ENCODE peak calls at places on chromosomes 11 and 22, in four cellular contexts. One of them, this sample, is unnamed.

GRCh38 chr22:39462443-39463147 is 5.8 kb downstream of the MGAT3 start:
- DNase-seq in lung: no peak
- DNase-seq in IMR-90: no peak
- DNase-seq in HFF-Myc: no peak
- DNase-seq in this sample: no peak

GRCh38 chr11:19316434-19316833 is 75.7 kb upstream of the E2F8 start:
- DNase-seq in lung: peak
- DNase-seq in IMR-90: no peak
- DNase-seq in HFF-Myc: no peak
- DNase-seq in this sample: no peak

GRCh38 chr11:114880458-114880857 is 202.1 kb downstream of the NXPE2 start:
- DNase-seq in lung: no peak
- DNase-seq in IMR-90: no peak
- DNase-seq in HFF-Myc: no peak
- DNase-seq in this sample: no peak

GRCh38 chr22:27843441-27843840 is 41.9 kb upstream of the MN1 start:
- DNase-seq in lung: no peak
- DNase-seq in IMR-90: no peak
- DNase-seq in HFF-Myc: no peak
- DNase-seq in this sample: no peak

GRCh38 chr11:70246196-70246595 is 24.3 kb upstream of the PPFIA1 start:
- DNase-seq in lung: no peak
- DNase-seq in IMR-90: peak
- DNase-seq in HFF-Myc: no peak
- DNase-seq in this sample: no peak

GRCh38 chr11:82823635-82824614 is 76.3 kb downstream of the PRCP start:
- DNase-seq in lung: no peak
- DNase-seq in IMR-90: no peak
- DNase-seq in HFF-Myc: no peak
- DNase-seq in this sample: no peak

GRCh38 chr11:26993965-26994446 is at the start of gene FIBIN:
- DNase-seq in lung: no peak
- DNase-seq in IMR-90: peak
- DNase-seq in HFF-Myc: no peak
- DNase-seq in this sample: no peak

GRCh38 chr11:6096417-6096816 is 11.1 kb upstream of the OR56B4 start:
- DNase-seq in lung: no peak
- DNase-seq in IMR-90: peak
- DNase-seq in HFF-Myc: no peak
- DNase-seq in this sample: no peak

GRCh38 chr22:37802310-37803194 is 5.2 kb upstream of the GCAT start:
- DNase-seq in lung: no peak
- DNase-seq in IMR-90: peak
- DNase-seq in HFF-Myc: no peak
- DNase-seq in this sample: no peak

GRCh38 chr11:66864172-66864901 is 7.5 kb downstream of the LRFN4 start:
- DNase-seq in lung: no peak
- DNase-seq in IMR-90: no peak
- DNase-seq in HFF-Myc: no peak
- DNase-seq in this sample: no peak

GRCh38 chr11:56705784-56706396 is 7.0 kb downstream of the OR9G1 start:
- DNase-seq in lung: no peak
- DNase-seq in IMR-90: no peak
- DNase-seq in HFF-Myc: no peak
- DNase-seq in this sample: no peak

GRCh38 chr11:22304337-22304961 is 33.7 kb upstream of the SLC17A6 start:
- DNase-seq in lung: no peak
- DNase-seq in IMR-90: peak
- DNase-seq in HFF-Myc: peak
- DNase-seq in this sample: no peak

GRCh38 chr11:93861808-93862207 is 11.4 kb upstream of the VSTM5 start:
- DNase-seq in lung: no peak
- DNase-seq in IMR-90: no peak
- DNase-seq in HFF-Myc: no peak
- DNase-seq in this sample: no peak

DNA sequence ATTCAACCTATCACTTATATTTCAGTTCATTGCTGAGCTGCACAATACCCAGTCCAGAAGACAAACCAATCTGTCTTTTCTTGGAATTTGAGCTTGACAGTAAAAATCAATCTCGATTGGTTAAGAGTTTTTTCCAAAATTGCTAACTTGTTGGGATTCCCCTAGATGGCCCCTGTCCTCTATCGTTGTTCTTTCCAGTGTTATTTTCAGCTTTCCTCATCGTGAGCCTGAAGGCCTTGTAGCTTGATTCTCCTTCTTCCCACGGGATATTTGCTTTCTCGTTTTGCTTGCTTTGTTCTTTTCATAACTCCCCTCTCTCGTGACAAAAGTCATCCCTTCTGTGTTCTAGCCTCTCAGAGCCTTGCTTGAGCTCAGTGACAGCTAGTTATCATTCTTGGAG is 3.1 kb downstream of the OR8B8 start:
- DNase-seq in lung: no peak
- DNase-seq in IMR-90: no peak
- DNase-seq in HFF-Myc: no peak
- DNase-seq in this sample: no peak
- TF ChIP-seq CTCF in lung: no peak
- TF ChIP-seq CTCF in IMR-90: no peak
- TF ChIP-seq CTCF in HFF-Myc: no peak
- TF ChIP-seq CTCF in this sample: no peak

DNA sequence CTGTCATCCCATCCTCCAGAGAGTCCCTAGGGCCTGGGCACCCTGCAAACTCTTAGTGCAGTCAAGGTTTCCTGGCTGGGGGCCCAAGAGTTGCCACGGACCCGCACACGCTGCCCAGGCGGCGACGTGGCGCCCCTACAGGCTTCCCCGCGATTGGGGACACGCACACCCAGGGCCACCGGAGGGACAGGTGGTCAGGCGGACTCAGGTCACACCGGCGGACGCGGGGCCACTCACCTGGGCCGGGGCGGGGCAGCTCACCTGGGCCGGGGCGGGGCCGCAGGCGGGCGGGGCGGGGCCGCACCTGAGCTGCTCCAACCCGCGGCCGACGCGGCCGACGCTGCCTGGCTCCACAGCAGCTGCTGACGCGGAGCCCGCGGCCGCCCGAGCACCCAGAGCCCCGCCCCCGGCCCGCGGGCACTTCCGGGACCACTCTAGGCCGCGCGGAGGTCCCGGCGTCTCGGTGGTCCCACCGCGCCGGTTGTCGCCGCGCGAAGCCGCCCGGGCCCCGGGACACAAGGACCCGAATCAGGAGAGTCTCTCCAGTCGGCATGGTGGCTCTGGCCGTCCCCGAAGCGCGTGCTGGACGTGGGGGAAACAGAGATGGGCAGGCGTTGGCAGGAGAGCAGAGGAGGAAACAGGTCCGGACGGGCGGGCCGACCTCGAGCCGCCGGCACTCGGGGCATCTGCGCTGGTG is at the start of gene ZNF70:
- DNase-seq in lung: peak
- DNase-seq in IMR-90: peak
- DNase-seq in HFF-Myc: no peak
- DNase-seq in this sample: peak
- TF ChIP-seq CTCF in lung: no peak
- TF ChIP-seq CTCF in IMR-90: peak
- TF ChIP-seq CTCF in HFF-Myc: peak
- TF ChIP-seq CTCF in this sample: no peak

GRCh38 chr22:20776624-20777405 is 2.9 kb downstream of the SERPIND1 start:
- DNase-seq in lung: no peak
- DNase-seq in IMR-90: no peak
- DNase-seq in HFF-Myc: no peak
- DNase-seq in this sample: no peak

GRCh38 chr22:20775342-20775895 is 1.5 kb downstream of the SERPIND1 start:
- DNase-seq in lung: no peak
- DNase-seq in IMR-90: no peak
- DNase-seq in HFF-Myc: no peak
- DNase-seq in this sample: no peak

GRCh38 chr22:20779014-20779812 is 5.3 kb downstream of the SERPIND1 start:
- DNase-seq in lung: no peak
- DNase-seq in IMR-90: no peak
- DNase-seq in HFF-Myc: no peak
- DNase-seq in this sample: no peak

GRCh38 chr22:20779813-20780148 is 5.9 kb downstream of the SERPIND1 start:
- DNase-seq in lung: no peak
- DNase-seq in IMR-90: peak
- DNase-seq in HFF-Myc: no peak
- DNase-seq in this sample: no peak

DNA sequence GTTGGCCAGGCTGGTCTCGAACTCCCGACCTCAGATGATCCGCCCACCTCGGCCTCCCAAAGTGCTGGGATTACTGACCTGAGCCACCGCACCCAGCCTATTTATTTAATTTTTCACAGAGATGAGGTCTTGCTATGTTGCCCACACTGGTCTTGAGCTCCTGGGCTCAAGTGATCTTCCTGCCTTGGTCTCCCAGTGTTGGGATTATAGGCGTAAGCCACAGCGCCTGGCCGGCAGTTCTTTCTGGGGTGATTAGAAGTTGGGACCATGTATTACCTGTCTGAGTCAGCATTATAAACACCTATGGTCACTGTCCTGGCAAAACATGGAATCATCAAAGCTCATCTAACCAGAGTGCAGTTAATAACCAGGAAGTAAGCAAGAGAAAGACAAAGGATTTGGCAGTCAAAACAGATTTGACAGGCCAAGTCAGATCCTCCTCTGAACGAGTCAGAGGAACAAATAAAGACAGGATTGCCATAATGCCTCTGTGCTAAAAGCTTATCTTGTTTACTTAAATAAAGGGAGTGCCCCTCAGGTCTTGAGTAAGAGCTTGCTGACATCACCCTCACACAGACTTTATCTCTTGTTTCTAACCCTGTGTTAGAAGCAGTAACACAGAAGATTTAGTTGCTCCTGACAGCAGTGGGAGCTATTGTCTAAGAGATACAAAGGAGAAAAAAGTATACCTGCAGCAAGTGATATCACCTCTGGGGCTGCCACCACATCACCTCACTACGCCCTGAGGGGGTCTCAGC is 3.7 kb downstream of the SERPIND1 start:
- DNase-seq in lung: no peak
- DNase-seq in IMR-90: peak
- DNase-seq in HFF-Myc: peak
- DNase-seq in this sample: no peak
- TF ChIP-seq CTCF in lung: no peak
- TF ChIP-seq CTCF in IMR-90: peak
- TF ChIP-seq CTCF in HFF-Myc: no peak
- TF ChIP-seq CTCF in this sample: no peak

GRCh38 chr11:128018692-128019091 is 568.7 kb downstream of the ETS1 start:
- DNase-seq in lung: no peak
- DNase-seq in IMR-90: peak
- DNase-seq in HFF-Myc: no peak
- DNase-seq in this sample: no peak

GRCh38 chr11:128022007-128022368 is 565.4 kb downstream of the ETS1 start:
- DNase-seq in lung: no peak
- DNase-seq in IMR-90: peak
- DNase-seq in HFF-Myc: no peak
- DNase-seq in this sample: no peak

GRCh38 chr11:128026596-128026995 is 560.8 kb downstream of the ETS1 start:
- DNase-seq in lung: no peak
- DNase-seq in IMR-90: peak
- DNase-seq in HFF-Myc: peak
- DNase-seq in this sample: no peak

GRCh38 chr11:128022761-128023160 is 564.6 kb downstream of the ETS1 start:
- DNase-seq in lung: no peak
- DNase-seq in IMR-90: no peak
- DNase-seq in HFF-Myc: no peak
- DNase-seq in this sample: no peak

GRCh38 chr11:128021304-128022006 is 565.9 kb downstream of the ETS1 start:
- DNase-seq in lung: no peak
- DNase-seq in IMR-90: no peak
- DNase-seq in HFF-Myc: no peak
- DNase-seq in this sample: no peak
- TF ChIP-seq CTCF in lung: no peak
- TF ChIP-seq CTCF in IMR-90: peak
- TF ChIP-seq CTCF in HFF-Myc: peak
- TF ChIP-seq CTCF in this sample: no peak

GRCh38 chr11:12161137-12161536 is 50.7 kb downstream of the MICAL2 start:
- DNase-seq in lung: no peak
- DNase-seq in IMR-90: no peak
- DNase-seq in HFF-Myc: no peak
- DNase-seq in this sample: no peak

GRCh38 chr11:12158926-12159325 is 48.5 kb downstream of the MICAL2 start:
- DNase-seq in lung: no peak
- DNase-seq in IMR-90: peak
- DNase-seq in HFF-Myc: no peak
- DNase-seq in this sample: no peak

GRCh38 chr11:12160231-12160630 is 49.8 kb downstream of the MICAL2 start:
- DNase-seq in lung: no peak
- DNase-seq in IMR-90: no peak
- DNase-seq in HFF-Myc: no peak
- DNase-seq in this sample: no peak

GRCh38 chr11:12160680-12161079 is 50.3 kb downstream of the MICAL2 start:
- DNase-seq in lung: no peak
- DNase-seq in IMR-90: peak
- DNase-seq in HFF-Myc: no peak
- DNase-seq in this sample: no peak

GRCh38 chr11:12159351-12160099 is 49.1 kb downstream of the MICAL2 start:
- DNase-seq in lung: no peak
- DNase-seq in IMR-90: peak
- DNase-seq in HFF-Myc: peak
- DNase-seq in this sample: no peak
- TF ChIP-seq CTCF in lung: no peak
- TF ChIP-seq CTCF in IMR-90: peak
- TF ChIP-seq CTCF in HFF-Myc: no peak
- TF ChIP-seq CTCF in this sample: no peak

This sample was measured in natural killer cell.